ENCODE peak calls at places on chromosomes 7 and 10, in ten cellular contexts. H is cardiac muscle cell, Q is A549, F is colonic mucosa, O is stomach, L is IMR-90, D is fibroblast of lung, C is lung, T is kidney, W is right lobe of liver. P is an unnamed sample.
A peak's percentile ranks its signal among the peaks of the same experiment; 100 is the strongest.

GRCh38 chr7:94296886-94297285 is 97.8 kb upstream of the COL1A2 start:
- DNase-seq in Q (no peak), H (no peak), O (no peak), W (no peak), L (no peak), D (no peak), F (no peak), C (no peak), T (no peak), P (no peak)

GRCh38 chr10:43042503-43043341 is 34.1 kb upstream of the RET start:
- DNase-seq in W (peak; percentile 29), C (no peak), H (no peak), O (peak; percentile 22), F (peak; percentile 10), T (peak; percentile 59), Q (no peak), D (no peak), L (no peak), P (no peak)

GRCh38 chr10:25725917-25726716 is 207.9 kb upstream of the MYO3A start:
- DNase-seq in C (no peak), F (peak; percentile 36), O (no peak), D (peak; percentile 46), L (peak; percentile 33), W (no peak), T (no peak), Q (peak; percentile 47), H (peak; percentile 83), P (peak; percentile 59)

GRCh38 chr7:152756126-152756525 is 3.4 kb upstream of the ACTR3B start:
- DNase-seq in T (no peak), F (no peak), W (no peak), D (no peak), C (no peak), O (no peak), L (peak; percentile 17), H (no peak), Q (no peak), P (no peak)

GRCh38 chr10:49254556-49255318 is 44.2 kb upstream of the C10orf71 start:
- DNase-seq in W (no peak), T (no peak), H (no peak), D (no peak), F (no peak), L (no peak), Q (no peak), O (no peak), C (no peak), P (no peak)

GRCh38 chr7:26284995-26285632 is 6.5 kb upstream of the SNX10 start:
- DNase-seq in Q (no peak), D (no peak), C (no peak), T (no peak), W (no peak), L (no peak), H (no peak), F (no peak), O (no peak), P (peak; percentile 67)

GRCh38 chr7:97064972-97065587 is 40.4 kb upstream of the DLX5 start:
- DNase-seq in O (no peak), F (no peak), C (no peak), T (no peak), H (peak; percentile 69), Q (peak; percentile 37), L (peak; percentile 58), D (peak; percentile 30), W (no peak), P (peak; percentile 54)

GRCh38 chr10:11115337-11115736 is 97.7 kb downstream of the CELF2 start:
- DNase-seq in L (no peak), O (no peak), F (no peak), T (no peak), C (no peak), H (peak; percentile 49), W (no peak), Q (no peak), D (no peak), P (no peak)

GRCh38 chr10:3203972-3204371 is 31.4 kb upstream of the PITRM1 start:
- DNase-seq in H (no peak), T (no peak), O (no peak), C (no peak), W (no peak), F (no peak), Q (no peak), L (no peak), D (no peak), P (no peak)

GRCh38 chr7:65832281-65832680 is 40.6 kb upstream of the VKORC1L1 start:
- DNase-seq in W (no peak), L (peak; percentile 59), D (peak; percentile 45), O (no peak), F (peak; percentile 23), C (no peak), T (no peak), H (peak; percentile 53), Q (no peak), P (peak; percentile 26)

GRCh38 chr7:98831641-98832221 is 38.1 kb downstream of the TMEM130 start:
- DNase-seq in Q (no peak), T (no peak), H (no peak), L (peak; percentile 27), F (no peak), O (no peak), D (no peak), C (no peak), W (no peak), P (no peak)

DNA sequence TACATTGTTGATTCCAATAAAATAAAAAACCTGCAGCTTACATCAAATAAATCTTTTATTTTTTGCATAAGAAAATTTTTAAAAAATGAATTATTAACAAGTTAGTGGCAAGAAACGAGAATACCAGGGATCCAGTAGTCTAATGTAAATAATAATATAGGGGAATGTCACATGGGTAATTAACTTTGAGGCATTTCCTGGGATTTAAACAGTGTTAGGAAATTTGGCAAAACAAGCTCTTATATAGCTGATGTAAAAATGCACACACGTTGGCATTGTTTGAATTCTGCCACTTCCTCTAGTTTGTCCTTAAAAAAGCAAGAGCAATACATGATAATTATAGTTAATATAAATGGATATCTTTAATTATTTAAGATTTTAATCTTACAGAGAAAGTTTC is 768.6 kb downstream of the CNTNAP2 start:
- DNase-seq in T (no peak), Q (no peak), C (no peak), L (no peak), W (no peak), H (no peak), F (no peak), D (no peak), O (no peak), P (no peak)
- H3K4me3 ChIP-seq in T (no peak overlapping the region), Q (no peak overlapping the region), C (no peak overlapping the region), L (no peak overlapping the region), W (no peak overlapping the region), H (no peak overlapping the region), F (no peak overlapping the region), D (no peak overlapping the region), O (no peak overlapping the region), P (no peak overlapping the region)

GRCh38 chr7:40698214-40698920 is 563.6 kb downstream of the SUGCT start:
- DNase-seq in L (peak; percentile 31), C (no peak), H (no peak), T (no peak), D (peak; percentile 53), Q (no peak), W (no peak), O (no peak), F (no peak), P (peak; percentile 49)

GRCh38 chr7:40697653-40698052 is 562.8 kb downstream of the SUGCT start:
- DNase-seq in L (no peak), Q (no peak), C (no peak), H (no peak), F (no peak), O (no peak), T (no peak), D (no peak), W (no peak), P (peak; percentile 50)

GRCh38 chr7:40701836-40702551 is 567.2 kb downstream of the SUGCT start:
- DNase-seq in O (no peak), C (no peak), F (no peak), T (no peak), H (no peak), Q (no peak), W (no peak), D (no peak), L (no peak), P (peak; percentile 32)

GRCh38 chr7:40698921-40699260 is 564.1 kb downstream of the SUGCT start:
- DNase-seq in L (no peak), O (no peak), D (no peak), Q (no peak), C (no peak), H (no peak), W (no peak), F (no peak), T (no peak), P (no peak)

DNA sequence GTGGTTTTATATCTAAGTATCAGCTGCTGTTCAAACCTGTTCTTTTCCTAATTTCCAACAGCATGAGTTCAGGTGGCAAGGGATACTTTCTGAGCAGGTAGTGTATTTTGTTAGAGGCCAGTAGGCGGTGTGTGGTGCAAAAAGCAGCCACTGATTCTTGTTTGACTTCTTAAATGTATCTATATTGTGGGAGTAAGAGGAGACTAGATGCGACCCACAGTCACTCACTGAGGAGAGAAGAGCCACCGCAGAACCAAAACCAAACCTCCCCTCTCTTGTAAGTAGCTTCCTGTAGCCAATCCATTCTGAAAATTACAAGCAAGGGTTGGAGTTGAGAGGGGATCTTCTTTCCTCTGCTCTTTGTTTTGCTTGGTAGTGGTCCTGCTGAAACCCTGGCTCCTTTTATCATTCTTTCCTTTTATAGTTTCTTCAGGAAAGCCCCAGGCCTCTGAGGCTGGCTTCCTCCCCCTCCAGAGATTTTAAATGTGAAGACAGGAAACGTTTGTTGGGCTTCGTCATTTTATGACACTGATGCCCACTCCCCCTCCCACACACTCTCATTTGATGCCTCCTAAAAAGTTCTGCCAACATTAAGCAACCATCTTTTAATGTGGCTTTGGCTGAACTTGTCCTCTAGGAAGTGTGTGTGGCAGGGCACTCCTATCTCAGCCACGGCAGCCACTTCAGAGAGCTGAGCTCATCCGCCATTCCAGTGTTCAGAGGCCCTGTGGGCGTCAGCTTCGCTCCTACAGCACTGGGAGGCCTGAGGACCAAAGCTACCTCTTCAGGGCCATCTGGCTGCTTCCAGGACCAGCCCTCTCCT is 566.1 kb downstream of the SUGCT start:
- DNase-seq in L (peak; percentile 23), T (no peak), D (peak; percentile 69), W (no peak), C (no peak), H (peak; percentile 38), Q (no peak), F (no peak), O (no peak), P (peak; percentile 20)
- TF ChIP-seq CTCF in L (no peak), T (no peak), D (no peak), W (no peak), C (no peak), H (no peak), Q (no peak), F (no peak), O (no peak), P (no peak)

DNA sequence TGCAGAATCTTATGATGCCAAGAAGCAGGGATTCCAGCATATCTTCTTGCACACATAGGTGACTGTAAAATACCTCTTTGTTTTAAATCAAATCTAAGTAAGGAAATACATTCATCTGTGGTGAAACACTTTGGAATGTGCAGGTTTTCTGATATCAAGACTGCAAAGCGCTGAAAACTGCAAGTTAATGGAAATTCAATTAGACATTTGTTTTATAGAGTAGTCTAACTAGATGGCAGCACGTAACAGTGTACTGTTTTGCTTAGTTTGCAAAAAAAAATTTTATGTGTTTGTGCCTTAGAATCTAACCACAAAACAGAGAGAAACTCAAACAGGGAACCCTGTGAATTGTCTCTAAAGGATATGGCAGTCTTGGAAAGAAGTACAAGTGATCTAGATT is 259.2 kb downstream of the HDAC9 start:
- DNase-seq in D (peak; percentile 68), F (no peak), Q (no peak), O (no peak), H (no peak), W (no peak), T (no peak), C (no peak), L (peak; percentile 16), P (no peak)
- H3K4me3 ChIP-seq in D (no peak overlapping the region), F (no peak overlapping the region), Q (no peak overlapping the region), O (no peak overlapping the region), H (no peak overlapping the region), W (no peak overlapping the region), T (no peak overlapping the region), C (no peak overlapping the region), L (no peak overlapping the region), P (no peak overlapping the region)

GRCh38 chr7:69949195-69949594 is 350.9 kb downstream of the AUTS2 start:
- DNase-seq in O (no peak), Q (no peak), F (no peak), C (no peak), W (no peak), D (no peak), T (no peak), H (peak; percentile 44), L (no peak), P (no peak)
- TF ChIP-seq CTCF in O (no peak), Q (no peak), F (no peak), C (no peak), W (no peak), D (no peak), T (no peak), H (no peak), L (no peak), P (no peak)